ENCODE peak calls at places on chromosomes 4 and X, in seven cellular contexts. P is skeletal muscle cell, G is upper lobe of right lung, W is lung, B is aorta, M is heart right ventricle, X is ovary. U is an unnamed sample.

GRCh38 chr4:118337954-118338353 is 14.8 kb downstream of the PRSS12 start:
- DNase-seq in W (no peak), P (no peak), B (no peak), M (no peak), X (no peak), G (no peak), U (peak)

GRCh38 chr4:26061248-26061986 is 147.4 kb downstream of the SMIM20 start:
- DNase-seq in P (no peak), M (no peak), X (no peak), G (no peak), B (no peak), W (no peak), U (peak)

GRCh38 chrX:124736553-124737240 is 390.3 kb downstream of the SH2D1A start:
- DNase-seq in G (no peak), B (no peak), M (no peak), W (no peak), P (no peak), X (no peak), U (no peak)

GRCh38 chrX:48578661-48579128 is 4.4 kb downstream of the RBM3 start:
- DNase-seq in X (no peak), B (no peak), G (no peak), P (no peak), M (no peak), W (no peak), U (no peak)

GRCh38 chr4:125049711-125050110 is 265.0 kb upstream of the FAT4 start:
- DNase-seq in G (no peak), W (no peak), P (no peak), B (no peak), M (no peak), X (no peak), U (no peak)

GRCh38 chrX:125205918-125206665 is 113.6 kb upstream of the TEX13C start:
- DNase-seq in P (no peak), M (no peak), X (no peak), W (no peak), G (no peak), B (no peak), U (no peak)

GRCh38 chrX:72201836-72202536 is 20.4 kb downstream of the PIN4 start:
- DNase-seq in W (no peak), G (no peak), M (no peak), B (no peak), P (peak), X (no peak), U (peak)

GRCh38 chrX:45769919-45770582 is 569.4 kb upstream of the DIPK2B start:
- DNase-seq in P (peak), G (peak), B (peak), W (peak), X (peak), M (peak), U (peak)

GRCh38 chr4:7715251-7716014 is 224.2 kb downstream of the AFAP1 start:
- DNase-seq in W (no peak), B (no peak), X (no peak), M (no peak), G (no peak), P (no peak), U (no peak)

GRCh38 chrX:40095588-40096394 is 2.0 kb downstream of the BCOR start:
- DNase-seq in G (peak), B (peak), P (no peak), X (peak), W (no peak), M (peak), U (peak)

GRCh38 chr4:185341377-185341776 is 54.3 kb downstream of the LRP2BP start:
- DNase-seq in W (no peak), B (no peak), G (no peak), P (no peak), X (no peak), M (no peak), U (no peak)

GRCh38 chr4:105116616-105117319 is 29.9 kb upstream of the TET2 start:
- DNase-seq in X (no peak), B (no peak), P (no peak), M (no peak), G (no peak), W (peak), U (no peak)

GRCh38 chr4:61866357-61867030 is 666.4 kb downstream of the ADGRL3 start:
- DNase-seq in P (no peak), W (no peak), B (no peak), X (no peak), G (no peak), M (no peak), U (no peak)
- H3K4me3 ChIP-seq in P (no peak), W (no peak), B (no peak), X (no peak), G (no peak), M (no peak), U (no peak)

GRCh38 chrX:70527610-70528009 is 83.0 kb downstream of the DLG3 start:
- DNase-seq in M (no peak), B (no peak), P (no peak), G (no peak), X (no peak), W (no peak), U (no peak)
- H3K4me3 ChIP-seq in M (no peak), B (no peak), P (no peak), G (no peak), X (no peak), W (no peak), U (no peak)

DNA sequence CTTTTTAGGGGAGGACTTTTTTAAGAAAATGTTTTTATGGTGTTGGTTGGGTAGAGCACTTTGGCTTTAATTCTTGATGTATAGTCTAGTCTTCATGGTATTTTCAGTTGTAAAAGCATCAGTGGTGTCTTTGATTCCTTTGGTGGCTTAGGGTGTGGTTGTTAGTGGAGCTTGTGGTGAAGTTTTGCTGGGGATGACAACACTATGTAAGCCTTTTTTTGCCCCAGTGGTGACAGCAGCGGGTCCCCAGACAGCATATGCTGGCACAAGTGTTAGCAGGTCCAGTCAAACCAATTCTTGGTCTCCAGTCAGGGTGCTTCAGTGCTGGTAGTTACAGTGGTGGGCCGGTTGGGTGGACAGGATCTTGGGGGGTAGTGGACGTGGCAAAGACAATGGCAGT is 52.0 kb downstream of the CHIC1 start:
- DNase-seq in G (no peak), P (no peak), B (no peak), M (no peak), X (no peak), W (no peak), U (no peak)
- H3K4me3 ChIP-seq in G (no peak), P (no peak), B (no peak), M (no peak), X (no peak), W (no peak), U (no peak)

GRCh38 chr4:107034091-107034698 is 1.9 kb downstream of the DKK2 start:
- DNase-seq in X (peak), P (no peak), W (peak), G (peak), B (peak), M (no peak), U (no peak)

GRCh38 chr4:107035711-107036601 is at the start of gene DKK2:
- DNase-seq in B (peak), X (peak), M (no peak), P (no peak), G (peak), W (peak), U (no peak)

GRCh38 chr4:107036602-107037151 is 564 bp upstream of the DKK2 start:
- DNase-seq in G (no peak), M (no peak), X (peak), W (no peak), B (no peak), P (no peak), U (no peak)

GRCh38 chr4:107037188-107037587 is 1.1 kb upstream of the DKK2 start:
- DNase-seq in X (peak), W (no peak), M (peak), G (peak), P (no peak), B (peak), U (no peak)

GRCh38 chr4:107034982-107035710 is 967 bp downstream of the DKK2 start:
- DNase-seq in M (no peak), X (peak), B (peak), P (no peak), W (no peak), G (no peak), U (no peak)
- H3K4me3 ChIP-seq in M (peak), X (peak), B (peak), P (peak), W (no peak), G (peak), U (peak)

GRCh38 chr4:109435635-109436034 is 2.0 kb downstream of the SEC24B start:
- DNase-seq in B (no peak), P (no peak), X (no peak), M (no peak), W (no peak), G (no peak), U (no peak)
- H3K4me3 ChIP-seq in B (no peak), P (peak), X (no peak), M (peak), W (no peak), G (peak), U (peak)

GRCh38 chrX:20654596-20655106 is 387.9 kb upstream of the RPS6KA3 start:
- DNase-seq in M (no peak), W (no peak), P (no peak), B (no peak), G (no peak), X (no peak), U (peak)
- H3K4me3 ChIP-seq in M (no peak), W (no peak), P (no peak), B (no peak), G (no peak), X (no peak), U (no peak)

DNA sequence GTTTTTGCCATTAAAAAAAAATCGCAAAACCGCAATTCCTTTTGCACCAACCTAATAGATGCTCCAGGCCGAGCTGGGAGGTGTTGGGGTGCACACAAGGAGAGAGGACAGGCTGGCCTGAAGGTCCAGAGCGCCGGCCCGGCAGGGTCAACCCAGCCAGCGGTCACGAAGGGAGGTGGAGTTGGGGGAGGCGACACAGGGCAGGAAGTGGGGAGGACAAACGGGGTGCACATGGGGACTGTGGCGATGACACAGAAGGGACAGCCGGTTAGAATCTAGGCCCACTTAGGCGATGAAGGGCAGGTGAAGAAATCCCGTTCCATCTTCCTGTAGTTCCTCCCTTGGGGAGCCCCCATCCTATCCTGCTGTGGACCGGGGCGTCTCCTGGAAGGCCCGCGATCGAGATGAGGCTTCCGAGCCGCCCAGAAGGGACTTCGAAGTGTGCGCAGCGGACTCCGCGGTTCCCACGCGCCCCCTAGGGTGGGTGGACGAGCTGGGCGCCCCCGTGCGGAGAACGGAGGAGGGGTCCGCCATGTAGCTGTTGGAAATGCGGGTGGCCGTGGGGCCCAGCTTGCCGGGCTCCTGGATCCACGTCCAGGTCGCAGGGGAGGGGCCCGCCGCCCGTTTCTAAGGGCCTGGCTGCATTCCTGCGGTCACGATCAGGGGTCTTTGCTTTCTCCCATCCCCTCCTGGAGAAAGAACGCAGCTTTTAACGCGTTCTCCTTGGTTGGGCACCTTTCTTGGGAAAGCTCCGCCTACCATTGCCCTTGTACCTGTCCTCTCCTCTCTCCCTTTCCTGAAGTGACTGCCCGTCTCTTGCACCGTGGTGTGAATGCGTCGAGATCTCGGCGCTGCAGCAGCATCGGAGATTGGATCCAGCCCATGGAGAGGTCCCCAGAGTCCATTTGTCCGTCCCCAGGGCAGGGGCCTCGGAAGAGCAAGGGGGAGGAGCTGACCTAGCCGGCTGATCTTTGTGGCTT is 17.0 kb upstream of the HPF1 start:
- DNase-seq in B (peak), G (no peak), M (peak), P (no peak), W (no peak), X (no peak), U (no peak)
- H3K4me3 ChIP-seq in B (no peak), G (no peak), M (peak), P (peak), W (no peak), X (peak), U (no peak)

GRCh38 chr4:108163352-108163751 is 5.4 kb downstream of the LEF1 start:
- DNase-seq in B (no peak), M (no peak), X (no peak), G (no peak), W (no peak), P (no peak), U (no peak)
- H3K4me3 ChIP-seq in B (no peak), M (no peak), X (no peak), G (no peak), W (no peak), P (no peak), U (no peak)

GRCh38 chr4:153573221-153573620 is 107.1 kb downstream of the TMEM131L start:
- DNase-seq in X (no peak), G (no peak), M (peak), P (no peak), W (no peak), B (no peak), U (no peak)
- H3K4me3 ChIP-seq in X (no peak), G (no peak), M (no peak), P (no peak), W (no peak), B (no peak), U (no peak)

DNA sequence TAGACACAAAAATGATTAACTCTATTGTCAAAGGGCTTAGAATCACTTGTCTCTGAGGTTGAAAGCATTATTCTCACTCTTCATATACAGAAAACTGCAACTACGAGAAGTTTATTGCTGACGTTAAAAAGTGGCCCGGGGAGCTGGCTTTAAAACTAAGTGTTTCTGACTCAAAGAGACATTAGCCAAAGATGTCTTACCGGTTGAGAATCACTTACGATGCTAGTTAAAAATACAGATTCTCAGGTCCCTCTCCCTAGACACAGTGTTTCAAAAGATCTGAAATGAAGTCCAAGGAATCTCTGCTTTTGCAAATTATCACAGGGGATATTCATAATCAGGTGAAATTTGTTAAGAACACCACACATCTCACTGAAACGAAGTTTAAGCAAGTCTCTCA is 1.2 kb downstream of the GNPDA2 start:
- DNase-seq in P (no peak), W (no peak), B (no peak), X (no peak), M (no peak), G (no peak), U (peak)
- H3K4me3 ChIP-seq in P (peak), W (no peak), B (peak), X (peak), M (peak), G (peak), U (peak)